ENCODE peak calls at places on chromosomes 2 and 18, in eight cellular contexts. One of them, this sample, is unnamed.

GRCh38 chr2:10957396-10957795 is 45.7 kb downstream of the KCNF1 start:
- DNase-seq in brain microvascular endothelial cell: no peak
- DNase-seq in AG10803: peak
- DNase-seq in BJ: no peak
- DNase-seq in Peyer's patch: no peak
- DNase-seq in stomach: no peak
- DNase-seq in fibroblast of pulmonary artery: no peak
- DNase-seq in GM12865: no peak
- DNase-seq in this sample: no peak

GRCh38 chr2:2621855-2622254 is 290.8 kb upstream of the MYT1L start:
- DNase-seq in stomach: no peak
- DNase-seq in Peyer's patch: no peak
- DNase-seq in AG10803: no peak
- DNase-seq in brain microvascular endothelial cell: no peak
- DNase-seq in BJ: no peak
- DNase-seq in GM12865: peak
- DNase-seq in fibroblast of pulmonary artery: no peak
- DNase-seq in this sample: no peak

GRCh38 chr2:240136671-240137292 is 677 bp upstream of the COPS9 start:
- DNase-seq in Peyer's patch: peak
- DNase-seq in fibroblast of pulmonary artery: no peak
- DNase-seq in AG10803: no peak
- DNase-seq in BJ: no peak
- DNase-seq in brain microvascular endothelial cell: no peak
- DNase-seq in stomach: no peak
- DNase-seq in GM12865: no peak
- DNase-seq in this sample: no peak

GRCh38 chr18:58222439-58223125 is 178.6 kb downstream of the NEDD4L start:
- DNase-seq in BJ: no peak
- DNase-seq in Peyer's patch: no peak
- DNase-seq in AG10803: peak
- DNase-seq in stomach: no peak
- DNase-seq in brain microvascular endothelial cell: no peak
- DNase-seq in fibroblast of pulmonary artery: no peak
- DNase-seq in GM12865: no peak
- DNase-seq in this sample: no peak

GRCh38 chr18:8400825-8401224 is 208.4 kb upstream of the RAB12 start:
- DNase-seq in GM12865: no peak
- DNase-seq in Peyer's patch: peak
- DNase-seq in BJ: no peak
- DNase-seq in stomach: no peak
- DNase-seq in brain microvascular endothelial cell: no peak
- DNase-seq in fibroblast of pulmonary artery: no peak
- DNase-seq in AG10803: no peak
- DNase-seq in this sample: no peak

GRCh38 chr2:127097841-127098651 is 8.9 kb downstream of the BIN1 start:
- DNase-seq in AG10803: no peak
- DNase-seq in brain microvascular endothelial cell: no peak
- DNase-seq in fibroblast of pulmonary artery: no peak
- DNase-seq in GM12865: no peak
- DNase-seq in stomach: no peak
- DNase-seq in Peyer's patch: no peak
- DNase-seq in BJ: no peak
- DNase-seq in this sample: no peak

GRCh38 chr2:142140434-142140845 is 9.6 kb upstream of the LRP1B start:
- DNase-seq in fibroblast of pulmonary artery: peak
- DNase-seq in Peyer's patch: no peak
- DNase-seq in BJ: no peak
- DNase-seq in AG10803: peak
- DNase-seq in stomach: no peak
- DNase-seq in GM12865: peak
- DNase-seq in brain microvascular endothelial cell: no peak
- DNase-seq in this sample: peak

GRCh38 chr2:137659616-137660015 is 304.7 kb upstream of the HNMT start:
- DNase-seq in GM12865: no peak
- DNase-seq in stomach: no peak
- DNase-seq in Peyer's patch: no peak
- DNase-seq in BJ: no peak
- DNase-seq in AG10803: peak
- DNase-seq in fibroblast of pulmonary artery: no peak
- DNase-seq in brain microvascular endothelial cell: peak
- DNase-seq in this sample: no peak

GRCh38 chr18:13680612-13681011 is 45.7 kb downstream of the FAM210A start:
- DNase-seq in Peyer's patch: no peak
- DNase-seq in AG10803: no peak
- DNase-seq in brain microvascular endothelial cell: no peak
- DNase-seq in stomach: no peak
- DNase-seq in BJ: no peak
- DNase-seq in fibroblast of pulmonary artery: no peak
- DNase-seq in GM12865: peak
- DNase-seq in this sample: no peak

GRCh38 chr18:48003426-48004349 is 73.2 kb upstream of the SMAD2 start:
- DNase-seq in Peyer's patch: no peak
- DNase-seq in brain microvascular endothelial cell: peak
- DNase-seq in BJ: no peak
- DNase-seq in GM12865: no peak
- DNase-seq in stomach: peak
- DNase-seq in fibroblast of pulmonary artery: peak
- DNase-seq in AG10803: peak
- DNase-seq in this sample: peak

GRCh38 chr18:45664824-45665763 is 49.8 kb downstream of the SLC14A2 start:
- DNase-seq in AG10803: peak
- DNase-seq in stomach: peak
- DNase-seq in BJ: no peak
- DNase-seq in GM12865: peak
- DNase-seq in Peyer's patch: no peak
- DNase-seq in brain microvascular endothelial cell: peak
- DNase-seq in fibroblast of pulmonary artery: peak
- DNase-seq in this sample: peak

GRCh38 chr18:55253814-55254213 is 294.6 kb upstream of the CCDC68 start:
- DNase-seq in Peyer's patch: no peak
- DNase-seq in BJ: no peak
- DNase-seq in GM12865: no peak
- DNase-seq in fibroblast of pulmonary artery: no peak
- DNase-seq in stomach: no peak
- DNase-seq in brain microvascular endothelial cell: no peak
- DNase-seq in AG10803: no peak
- DNase-seq in this sample: no peak

GRCh38 chr18:31977270-31977872 is 34.4 kb upstream of the TRAPPC8 start:
- DNase-seq in stomach: no peak
- DNase-seq in Peyer's patch: no peak
- DNase-seq in fibroblast of pulmonary artery: peak
- DNase-seq in AG10803: peak
- DNase-seq in GM12865: peak
- DNase-seq in BJ: no peak
- DNase-seq in brain microvascular endothelial cell: peak
- DNase-seq in this sample: peak

GRCh38 chr18:35215026-35215425 is 25.8 kb upstream of the ZNF397 start:
- DNase-seq in AG10803: no peak
- DNase-seq in GM12865: no peak
- DNase-seq in fibroblast of pulmonary artery: no peak
- DNase-seq in BJ: no peak
- DNase-seq in stomach: no peak
- DNase-seq in brain microvascular endothelial cell: no peak
- DNase-seq in Peyer's patch: no peak
- DNase-seq in this sample: no peak

GRCh38 chr18:32674491-32674890 is 98.3 kb downstream of the KLHL14 start:
- DNase-seq in GM12865: no peak
- DNase-seq in BJ: no peak
- DNase-seq in brain microvascular endothelial cell: no peak
- DNase-seq in stomach: no peak
- DNase-seq in fibroblast of pulmonary artery: no peak
- DNase-seq in AG10803: no peak
- DNase-seq in Peyer's patch: no peak
- DNase-seq in this sample: no peak

GRCh38 chr18:63762518-63762917 is 12.7 kb upstream of the SERPINB7 start:
- DNase-seq in GM12865: no peak
- DNase-seq in AG10803: peak
- DNase-seq in brain microvascular endothelial cell: peak
- DNase-seq in Peyer's patch: no peak
- DNase-seq in stomach: no peak
- DNase-seq in fibroblast of pulmonary artery: peak
- DNase-seq in BJ: peak
- DNase-seq in this sample: no peak

GRCh38 chr2:175057078-175057685 is 52.0 kb upstream of the CHN1 start:
- DNase-seq in fibroblast of pulmonary artery: no peak
- DNase-seq in brain microvascular endothelial cell: no peak
- DNase-seq in AG10803: no peak
- DNase-seq in BJ: no peak
- DNase-seq in GM12865: no peak
- DNase-seq in Peyer's patch: no peak
- DNase-seq in stomach: no peak
- DNase-seq in this sample: peak

GRCh38 chr18:26133652-26134051 is at the start of gene PSMA8:
- DNase-seq in brain microvascular endothelial cell: no peak
- DNase-seq in Peyer's patch: no peak
- DNase-seq in BJ: no peak
- DNase-seq in GM12865: peak
- DNase-seq in AG10803: no peak
- DNase-seq in stomach: no peak
- DNase-seq in fibroblast of pulmonary artery: no peak
- DNase-seq in this sample: no peak

GRCh38 chr18:24734058-24734457 is 273.6 kb downstream of the HRH4 start:
- DNase-seq in fibroblast of pulmonary artery: no peak
- DNase-seq in stomach: no peak
- DNase-seq in AG10803: no peak
- DNase-seq in BJ: no peak
- DNase-seq in Peyer's patch: peak
- DNase-seq in GM12865: no peak
- DNase-seq in brain microvascular endothelial cell: no peak
- DNase-seq in this sample: no peak
- TF ChIP-seq CTCF in fibroblast of pulmonary artery: no peak
- TF ChIP-seq CTCF in stomach: no peak
- TF ChIP-seq CTCF in AG10803: peak
- TF ChIP-seq CTCF in BJ: peak
- TF ChIP-seq CTCF in Peyer's patch: peak
- TF ChIP-seq CTCF in GM12865: no peak
- TF ChIP-seq CTCF in brain microvascular endothelial cell: peak
- TF ChIP-seq CTCF in this sample: peak

GRCh38 chr2:44999540-44999939 is 9.7 kb downstream of the SIX2 start:
- DNase-seq in GM12865: no peak
- DNase-seq in Peyer's patch: no peak
- DNase-seq in brain microvascular endothelial cell: no peak
- DNase-seq in BJ: no peak
- DNase-seq in stomach: no peak
- DNase-seq in AG10803: no peak
- DNase-seq in fibroblast of pulmonary artery: no peak
- DNase-seq in this sample: no peak

GRCh38 chr2:45000921-45001628 is 8.2 kb downstream of the SIX2 start:
- DNase-seq in BJ: no peak
- DNase-seq in AG10803: no peak
- DNase-seq in stomach: no peak
- DNase-seq in fibroblast of pulmonary artery: peak
- DNase-seq in Peyer's patch: no peak
- DNase-seq in GM12865: no peak
- DNase-seq in brain microvascular endothelial cell: no peak
- DNase-seq in this sample: no peak

GRCh38 chr2:45002661-45003210 is 6.5 kb downstream of the SIX2 start:
- DNase-seq in Peyer's patch: no peak
- DNase-seq in BJ: no peak
- DNase-seq in brain microvascular endothelial cell: no peak
- DNase-seq in GM12865: no peak
- DNase-seq in fibroblast of pulmonary artery: no peak
- DNase-seq in stomach: no peak
- DNase-seq in AG10803: no peak
- DNase-seq in this sample: no peak

GRCh38 chr2:45001629-45002385 is 7.4 kb downstream of the SIX2 start:
- DNase-seq in Peyer's patch: no peak
- DNase-seq in fibroblast of pulmonary artery: no peak
- DNase-seq in stomach: no peak
- DNase-seq in BJ: no peak
- DNase-seq in brain microvascular endothelial cell: no peak
- DNase-seq in AG10803: no peak
- DNase-seq in GM12865: no peak
- DNase-seq in this sample: no peak

DNA sequence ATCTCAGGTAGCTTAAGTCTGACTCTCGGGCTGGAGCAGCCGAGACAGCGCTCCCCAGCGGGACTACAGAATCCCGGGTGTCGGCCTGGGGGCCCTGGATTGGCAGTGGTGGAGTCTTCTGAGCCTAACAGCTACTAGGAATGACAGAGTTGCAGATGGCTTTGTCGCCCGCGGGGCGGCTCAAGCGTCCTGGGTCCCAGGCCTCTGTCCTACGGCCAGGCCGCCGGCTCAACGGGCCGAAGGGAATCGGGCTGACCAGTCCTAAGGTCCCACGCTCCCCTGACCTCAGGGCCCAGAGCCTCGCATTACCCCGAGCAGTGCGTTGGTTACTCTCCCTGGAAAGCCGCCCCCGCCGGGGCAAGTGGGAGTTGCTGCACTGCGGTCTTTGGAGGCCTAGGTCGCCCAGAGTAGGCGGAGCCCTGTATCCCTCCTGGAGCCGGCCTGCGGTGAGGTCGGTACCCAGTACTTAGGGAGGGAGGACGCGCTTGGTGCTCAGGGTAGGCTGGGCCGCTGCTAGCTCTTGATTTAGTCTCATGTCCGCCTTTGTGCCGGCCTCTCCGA is 8.8 kb downstream of the SIX2 start:
- DNase-seq in fibroblast of pulmonary artery: no peak
- DNase-seq in BJ: no peak
- DNase-seq in stomach: no peak
- DNase-seq in Peyer's patch: no peak
- DNase-seq in GM12865: no peak
- DNase-seq in brain microvascular endothelial cell: no peak
- DNase-seq in AG10803: no peak
- DNase-seq in this sample: no peak
- H3K4me3 ChIP-seq in fibroblast of pulmonary artery: no peak
- H3K4me3 ChIP-seq in BJ: no peak
- H3K4me3 ChIP-seq in stomach: no peak
- H3K4me3 ChIP-seq in Peyer's patch: no peak
- H3K4me3 ChIP-seq in GM12865: no peak
- H3K4me3 ChIP-seq in brain microvascular endothelial cell: no peak
- H3K4me3 ChIP-seq in AG10803: no peak
- H3K4me3 ChIP-seq in this sample: no peak

DNA sequence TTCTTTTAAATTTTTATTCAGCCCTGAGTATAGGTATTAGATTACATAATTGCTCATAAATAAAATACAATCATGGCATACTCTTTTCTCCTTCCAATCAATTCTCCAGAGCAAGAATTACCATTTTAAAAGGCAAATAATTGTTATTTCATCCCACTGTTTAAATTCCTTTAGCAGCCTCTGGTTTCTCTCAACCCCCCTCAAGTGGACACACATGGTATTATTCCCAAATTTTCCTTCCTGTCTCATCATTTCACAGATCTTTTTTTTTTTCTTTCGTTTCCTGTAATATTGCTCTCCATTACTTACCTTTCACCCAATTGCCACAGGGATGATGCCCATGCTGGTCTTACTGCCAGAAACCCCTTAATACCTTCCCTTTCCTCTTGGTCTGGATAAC is 385.2 kb downstream of the RIT2 start:
- DNase-seq in AG10803: no peak
- DNase-seq in stomach: no peak
- DNase-seq in fibroblast of pulmonary artery: peak
- DNase-seq in brain microvascular endothelial cell: no peak
- DNase-seq in GM12865: no peak
- DNase-seq in Peyer's patch: no peak
- DNase-seq in BJ: no peak
- DNase-seq in this sample: no peak
- TF ChIP-seq CTCF in AG10803: peak
- TF ChIP-seq CTCF in stomach: no peak
- TF ChIP-seq CTCF in fibroblast of pulmonary artery: peak
- TF ChIP-seq CTCF in brain microvascular endothelial cell: peak
- TF ChIP-seq CTCF in GM12865: no peak
- TF ChIP-seq CTCF in Peyer's patch: no peak
- TF ChIP-seq CTCF in BJ: no peak
- TF ChIP-seq CTCF in this sample: peak

GRCh38 chr2:72925328-72925943 is 8.1 kb downstream of the EMX1 start:
- DNase-seq in Peyer's patch: no peak
- DNase-seq in brain microvascular endothelial cell: no peak
- DNase-seq in BJ: no peak
- DNase-seq in stomach: peak
- DNase-seq in GM12865: no peak
- DNase-seq in fibroblast of pulmonary artery: no peak
- DNase-seq in AG10803: no peak
- DNase-seq in this sample: no peak
- H3K4me3 ChIP-seq in Peyer's patch: no peak
- H3K4me3 ChIP-seq in brain microvascular endothelial cell: no peak
- H3K4me3 ChIP-seq in BJ: no peak
- H3K4me3 ChIP-seq in stomach: no peak
- H3K4me3 ChIP-seq in GM12865: no peak
- H3K4me3 ChIP-seq in fibroblast of pulmonary artery: no peak
- H3K4me3 ChIP-seq in AG10803: no peak
- H3K4me3 ChIP-seq in this sample: no peak